ENCODE peak calls at places on chromosomes 1 and 21, in six cellular contexts. One of them, this sample, is unnamed.

GRCh38 chr1:117843791-117844190 is 85.6 kb downstream of the GDAP2 start:
- DNase-seq in PC-9: no peak
- DNase-seq in OCI-LY7: no peak
- DNase-seq in mammary epithelial cell: no peak
- DNase-seq in K562: no peak
- DNase-seq in astrocyte: no peak
- DNase-seq in this sample: no peak

GRCh38 chr1:53210954-53211353 is 9.5 kb downstream of the CZIB start:
- DNase-seq in PC-9: no peak
- DNase-seq in OCI-LY7: no peak
- DNase-seq in mammary epithelial cell: no peak
- DNase-seq in K562: no peak
- DNase-seq in astrocyte: no peak
- DNase-seq in this sample: no peak

GRCh38 chr1:12528021-12528852 is 89.8 kb downstream of the DHRS3 start:
- DNase-seq in PC-9: peak; percentile 82
- DNase-seq in OCI-LY7: no peak
- DNase-seq in mammary epithelial cell: no peak
- DNase-seq in K562: peak; percentile 62
- DNase-seq in astrocyte: peak; percentile 39
- DNase-seq in this sample: no peak

GRCh38 chr1:225881081-225882007 is 836 bp downstream of the TMEM63A start:
- DNase-seq in PC-9: peak; percentile 72
- DNase-seq in OCI-LY7: peak; percentile 48
- DNase-seq in mammary epithelial cell: peak; percentile 28
- DNase-seq in K562: peak; percentile 84
- DNase-seq in astrocyte: peak; percentile 26
- DNase-seq in this sample: peak; percentile 86

GRCh38 chr1:229664133-229664689 is 38.2 kb downstream of the URB2 start:
- DNase-seq in PC-9: no peak
- DNase-seq in OCI-LY7: peak; percentile 80
- DNase-seq in mammary epithelial cell: peak; percentile 96
- DNase-seq in K562: peak; percentile 6
- DNase-seq in astrocyte: peak; percentile 17
- DNase-seq in this sample: no peak

GRCh38 chr21:33478858-33479678 is 706 bp downstream of the TMEM50B start:
- DNase-seq in PC-9: no peak
- DNase-seq in OCI-LY7: peak; percentile 59
- DNase-seq in mammary epithelial cell: peak; percentile 33
- DNase-seq in K562: peak; percentile 68
- DNase-seq in astrocyte: peak; percentile 8
- DNase-seq in this sample: peak; percentile 68

GRCh38 chr1:226827458-226827857 is 43.0 kb upstream of the PSEN2 start:
- DNase-seq in PC-9: no peak
- DNase-seq in OCI-LY7: no peak
- DNase-seq in mammary epithelial cell: no peak
- DNase-seq in K562: peak; percentile 45
- DNase-seq in astrocyte: no peak
- DNase-seq in this sample: no peak

GRCh38 chr1:163361123-163361934 is 39.6 kb downstream of the NUF2 start:
- DNase-seq in PC-9: peak; percentile 37
- DNase-seq in OCI-LY7: peak; percentile 34
- DNase-seq in mammary epithelial cell: peak; percentile 12
- DNase-seq in K562: no peak
- DNase-seq in astrocyte: no peak
- DNase-seq in this sample: peak; percentile 41

GRCh38 chr1:180898441-180899219 is 14.1 kb upstream of the KIAA1614 start:
- DNase-seq in PC-9: no peak
- DNase-seq in OCI-LY7: no peak
- DNase-seq in mammary epithelial cell: no peak
- DNase-seq in K562: no peak
- DNase-seq in astrocyte: no peak
- DNase-seq in this sample: no peak

GRCh38 chr1:93000751-93001175 is 39.5 kb upstream of the DIPK1A start:
- DNase-seq in PC-9: peak; percentile 99
- DNase-seq in OCI-LY7: no peak
- DNase-seq in mammary epithelial cell: peak; percentile 8
- DNase-seq in K562: no peak
- DNase-seq in astrocyte: peak; percentile 39
- DNase-seq in this sample: peak; percentile 60

GRCh38 chr1:60970081-60970509 is 112.3 kb upstream of the NFIA start:
- DNase-seq in PC-9: no peak
- DNase-seq in OCI-LY7: peak; percentile 4
- DNase-seq in mammary epithelial cell: peak; percentile 46
- DNase-seq in K562: no peak
- DNase-seq in astrocyte: no peak
- DNase-seq in this sample: no peak

GRCh38 chr1:24622218-24622617 is 20.9 kb upstream of the SRRM1 start:
- DNase-seq in PC-9: no peak
- DNase-seq in OCI-LY7: no peak
- DNase-seq in mammary epithelial cell: no peak
- DNase-seq in K562: no peak
- DNase-seq in astrocyte: no peak
- DNase-seq in this sample: no peak

GRCh38 chr21:46393451-46393940 is 65.2 kb upstream of the DIP2A start:
- DNase-seq in PC-9: no peak
- DNase-seq in OCI-LY7: no peak
- DNase-seq in mammary epithelial cell: no peak
- DNase-seq in K562: peak; percentile 79
- DNase-seq in astrocyte: no peak
- DNase-seq in this sample: no peak

GRCh38 chr1:6581561-6582305 is 1.9 kb downstream of the ZBTB48 start:
- DNase-seq in PC-9: no peak
- DNase-seq in OCI-LY7: peak; percentile 39
- DNase-seq in mammary epithelial cell: peak; percentile 83
- DNase-seq in K562: no peak
- DNase-seq in astrocyte: no peak
- DNase-seq in this sample: no peak

GRCh38 chr1:89643577-89643976 is 10.7 kb downstream of the LRRC8C start:
- DNase-seq in PC-9: no peak
- DNase-seq in OCI-LY7: no peak
- DNase-seq in mammary epithelial cell: no peak
- DNase-seq in K562: no peak
- DNase-seq in astrocyte: no peak
- DNase-seq in this sample: no peak

GRCh38 chr1:178282949-178283367 is 189.1 kb downstream of the RASAL2 start:
- DNase-seq in PC-9: peak; percentile 67
- DNase-seq in OCI-LY7: no peak
- DNase-seq in mammary epithelial cell: peak; percentile 72
- DNase-seq in K562: no peak
- DNase-seq in astrocyte: peak; percentile 55
- DNase-seq in this sample: no peak

GRCh38 chr1:29712801-29713200 is 476.5 kb downstream of the PTPRU start:
- DNase-seq in PC-9: no peak
- DNase-seq in OCI-LY7: no peak
- DNase-seq in mammary epithelial cell: no peak
- DNase-seq in K562: no peak
- DNase-seq in astrocyte: no peak
- DNase-seq in this sample: no peak

GRCh38 chr1:204697893-204698292 is 12.4 kb upstream of the LRRN2 start:
- DNase-seq in PC-9: no peak
- DNase-seq in OCI-LY7: no peak
- DNase-seq in mammary epithelial cell: no peak
- DNase-seq in K562: no peak
- DNase-seq in astrocyte: no peak
- DNase-seq in this sample: no peak

GRCh38 chr1:208179850-208180416 is 64.3 kb downstream of the PLXNA2 start:
- DNase-seq in PC-9: no peak
- DNase-seq in OCI-LY7: no peak
- DNase-seq in mammary epithelial cell: no peak
- DNase-seq in K562: no peak
- DNase-seq in astrocyte: no peak
- DNase-seq in this sample: no peak
- H3K4me1 ChIP-seq in PC-9: peaks cover 84% of the 10 kb centered on the region
- H3K4me1 ChIP-seq in OCI-LY7: no peaks in the 10 kb centered on the region
- H3K4me1 ChIP-seq in mammary epithelial cell: peaks cover 32% of the 10 kb centered on the region
- H3K4me1 ChIP-seq in K562: peaks cover 32% of the 10 kb centered on the region
- H3K4me1 ChIP-seq in astrocyte: peaks cover 16% of the 10 kb centered on the region
- H3K4me1 ChIP-seq in this sample: peaks cover 10% of the 10 kb centered on the region

DNA sequence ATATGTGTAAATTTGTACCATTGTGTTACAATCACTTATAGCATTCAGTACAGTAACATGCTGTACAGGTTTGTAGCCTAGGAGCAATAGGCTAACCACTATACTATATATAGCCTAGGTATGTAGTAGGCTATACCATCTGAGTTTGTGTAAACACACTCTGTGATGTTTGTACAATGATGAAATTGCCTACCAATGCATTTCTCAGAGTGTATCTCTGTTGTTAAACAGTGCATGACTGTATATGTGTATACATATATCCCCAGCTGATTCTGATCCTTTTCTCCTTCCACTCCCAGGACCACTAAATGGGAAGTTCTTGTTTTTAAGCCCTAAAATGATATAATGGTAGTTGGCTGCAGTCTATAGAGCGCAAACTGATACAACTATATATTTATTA is 7.8 kb downstream of the GNPAT start:
- DNase-seq in PC-9: no peak
- DNase-seq in OCI-LY7: no peak
- DNase-seq in mammary epithelial cell: no peak
- DNase-seq in K562: no peak
- DNase-seq in astrocyte: no peak
- DNase-seq in this sample: peak; percentile 16
- TF ChIP-seq CTCF in PC-9: no peak
- TF ChIP-seq CTCF in OCI-LY7: no peak
- TF ChIP-seq CTCF in mammary epithelial cell: no peak
- TF ChIP-seq CTCF in K562: no peak
- TF ChIP-seq CTCF in astrocyte: no peak
- TF ChIP-seq CTCF in this sample: no peak

GRCh38 chr1:183251959-183252450 is 65.9 kb downstream of the LAMC2 start:
- DNase-seq in PC-9: no peak
- DNase-seq in OCI-LY7: no peak
- DNase-seq in mammary epithelial cell: peak; percentile 55
- DNase-seq in K562: no peak
- DNase-seq in astrocyte: no peak
- DNase-seq in this sample: no peak
- H4K20me1 ChIP-seq in PC-9: no peaks in the 10 kb centered on the region
- H4K20me1 ChIP-seq in OCI-LY7: no peaks in the 10 kb centered on the region
- H4K20me1 ChIP-seq in mammary epithelial cell: no peaks in the 10 kb centered on the region
- H4K20me1 ChIP-seq in K562: no peaks in the 10 kb centered on the region
- H4K20me1 ChIP-seq in astrocyte: no peaks in the 10 kb centered on the region
- H4K20me1 ChIP-seq in this sample: no peaks in the 10 kb centered on the region

DNA sequence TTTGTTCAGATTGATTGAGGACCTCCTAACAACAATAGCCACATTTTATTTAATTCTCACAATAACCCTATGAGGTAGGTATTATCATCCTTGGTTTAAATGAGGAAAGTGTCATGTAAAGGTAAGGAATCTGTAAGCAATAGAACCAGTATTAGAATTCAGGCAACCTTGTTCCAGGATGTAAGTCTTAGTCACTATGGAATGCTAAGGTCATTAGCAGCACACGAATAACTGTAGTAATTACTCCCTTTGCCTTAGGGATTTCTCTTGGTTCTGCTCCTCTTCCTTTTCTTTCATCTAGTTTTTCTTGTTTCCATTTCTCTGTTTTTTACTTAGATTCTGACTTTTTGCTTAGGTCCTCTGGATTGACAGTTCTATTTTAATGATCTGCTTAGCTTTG is 23.1 kb upstream of the ATP6V1G3 start:
- DNase-seq in PC-9: peak; percentile 35
- DNase-seq in OCI-LY7: no peak
- DNase-seq in mammary epithelial cell: peak; percentile 37
- DNase-seq in K562: no peak
- DNase-seq in astrocyte: peak; percentile 47
- DNase-seq in this sample: no peak
- H3K4me1 ChIP-seq in PC-9: peaks cover 12% of the 10 kb centered on the region
- H3K4me1 ChIP-seq in OCI-LY7: no peaks in the 10 kb centered on the region
- H3K4me1 ChIP-seq in mammary epithelial cell: peaks cover 5% of the 10 kb centered on the region
- H3K4me1 ChIP-seq in K562: no peaks in the 10 kb centered on the region
- H3K4me1 ChIP-seq in astrocyte: no peaks in the 10 kb centered on the region
- H3K4me1 ChIP-seq in this sample: no peaks in the 10 kb centered on the region

GRCh38 chr1:41775961-41776585 is 142.6 kb downstream of the HIVEP3 start:
- DNase-seq in PC-9: no peak
- DNase-seq in OCI-LY7: no peak
- DNase-seq in mammary epithelial cell: no peak
- DNase-seq in K562: no peak
- DNase-seq in astrocyte: no peak
- DNase-seq in this sample: no peak

GRCh38 chr1:41780916-41781315 is 137.8 kb downstream of the HIVEP3 start:
- DNase-seq in PC-9: no peak
- DNase-seq in OCI-LY7: no peak
- DNase-seq in mammary epithelial cell: no peak
- DNase-seq in K562: no peak
- DNase-seq in astrocyte: no peak
- DNase-seq in this sample: no peak

GRCh38 chr1:41776896-41777431 is 141.8 kb downstream of the HIVEP3 start:
- DNase-seq in PC-9: no peak
- DNase-seq in OCI-LY7: no peak
- DNase-seq in mammary epithelial cell: no peak
- DNase-seq in K562: no peak
- DNase-seq in astrocyte: no peak
- DNase-seq in this sample: no peak

GRCh38 chr1:41780322-41780721 is 138.4 kb downstream of the HIVEP3 start:
- DNase-seq in PC-9: no peak
- DNase-seq in OCI-LY7: no peak
- DNase-seq in mammary epithelial cell: no peak
- DNase-seq in K562: no peak
- DNase-seq in astrocyte: no peak
- DNase-seq in this sample: no peak

DNA sequence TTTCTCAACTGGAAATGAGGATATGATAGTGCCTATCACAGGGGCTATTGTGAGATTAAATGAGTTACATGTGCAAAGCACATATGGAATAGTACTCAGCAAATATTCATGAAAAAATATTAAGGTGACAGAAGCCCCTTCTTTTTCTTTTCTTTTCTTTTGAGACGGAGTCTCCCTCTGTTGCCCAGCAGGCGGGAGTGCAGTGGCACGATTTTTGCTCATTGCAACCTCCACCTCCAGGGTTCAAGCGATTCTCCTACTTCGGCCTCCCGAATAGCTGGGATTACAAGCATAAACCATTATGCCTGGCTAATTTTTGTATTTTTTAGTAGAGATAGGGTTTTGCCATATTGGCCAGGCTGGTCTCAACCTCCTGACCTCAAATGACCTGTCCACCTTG is 139.4 kb downstream of the HIVEP3 start:
- DNase-seq in PC-9: no peak
- DNase-seq in OCI-LY7: no peak
- DNase-seq in mammary epithelial cell: no peak
- DNase-seq in K562: no peak
- DNase-seq in astrocyte: no peak
- DNase-seq in this sample: no peak
- TF ChIP-seq CTCF in PC-9: no peak
- TF ChIP-seq CTCF in OCI-LY7: peak; percentile 43
- TF ChIP-seq CTCF in mammary epithelial cell: no peak
- TF ChIP-seq CTCF in K562: peak; percentile 15
- TF ChIP-seq CTCF in astrocyte: no peak
- TF ChIP-seq CTCF in this sample: no peak

GRCh38 chr1:27774654-27775053 is 1.6 kb downstream of the STX12 start:
- DNase-seq in PC-9: no peak
- DNase-seq in OCI-LY7: no peak
- DNase-seq in mammary epithelial cell: no peak
- DNase-seq in K562: no peak
- DNase-seq in astrocyte: no peak
- DNase-seq in this sample: no peak
- H4K20me1 ChIP-seq in PC-9: no peaks in the 10 kb centered on the region
- H4K20me1 ChIP-seq in OCI-LY7: no peaks in the 10 kb centered on the region
- H4K20me1 ChIP-seq in mammary epithelial cell: no peaks in the 10 kb centered on the region
- H4K20me1 ChIP-seq in K562: no peaks in the 10 kb centered on the region
- H4K20me1 ChIP-seq in astrocyte: peaks cover 44% of the 10 kb centered on the region
- H4K20me1 ChIP-seq in this sample: no peaks in the 10 kb centered on the region